ENCODE peak calls at places on chromosomes 3 and 15, in eight cellular contexts. One of them, this sample, is unnamed.

GRCh38 chr3:129038121-129038855 is 22.3 kb upstream of the GP9 start:
- DNase-seq in GM12865: no peak
- DNase-seq in foreskin fibroblast: no peak
- DNase-seq in IMR-90: no peak
- DNase-seq in upper lobe of left lung: no peak
- DNase-seq in small intestine: no peak
- DNase-seq in right cardiac atrium: no peak
- DNase-seq in DND-41: no peak
- DNase-seq in this sample: no peak

GRCh38 chr15:51341366-51342248 is at the start of gene GLDN:
- DNase-seq in DND-41: no peak
- DNase-seq in foreskin fibroblast: no peak
- DNase-seq in IMR-90: peak
- DNase-seq in upper lobe of left lung: peak
- DNase-seq in small intestine: no peak
- DNase-seq in GM12865: no peak
- DNase-seq in right cardiac atrium: peak
- DNase-seq in this sample: peak

GRCh38 chr3:69485489-69485888 is 99.6 kb upstream of the FRMD4B start:
- DNase-seq in foreskin fibroblast: no peak
- DNase-seq in small intestine: no peak
- DNase-seq in DND-41: no peak
- DNase-seq in upper lobe of left lung: no peak
- DNase-seq in GM12865: no peak
- DNase-seq in right cardiac atrium: no peak
- DNase-seq in IMR-90: no peak
- DNase-seq in this sample: no peak

GRCh38 chr3:34843479-34843870 is 795.9 kb upstream of the ARPP21 start:
- DNase-seq in right cardiac atrium: no peak
- DNase-seq in foreskin fibroblast: no peak
- DNase-seq in GM12865: no peak
- DNase-seq in upper lobe of left lung: no peak
- DNase-seq in IMR-90: no peak
- DNase-seq in small intestine: no peak
- DNase-seq in DND-41: no peak
- DNase-seq in this sample: no peak

GRCh38 chr3:179450901-179451334 is 352 bp downstream of the GNB4 start:
- DNase-seq in small intestine: peak
- DNase-seq in upper lobe of left lung: no peak
- DNase-seq in GM12865: no peak
- DNase-seq in right cardiac atrium: no peak
- DNase-seq in foreskin fibroblast: no peak
- DNase-seq in IMR-90: peak
- DNase-seq in DND-41: peak
- DNase-seq in this sample: peak

GRCh38 chr15:97654677-97655076 is 305.8 kb upstream of the ARRDC4 start:
- DNase-seq in small intestine: no peak
- DNase-seq in GM12865: no peak
- DNase-seq in right cardiac atrium: no peak
- DNase-seq in upper lobe of left lung: no peak
- DNase-seq in IMR-90: no peak
- DNase-seq in DND-41: no peak
- DNase-seq in foreskin fibroblast: no peak
- DNase-seq in this sample: no peak

GRCh38 chr3:32983124-32983523 is 31.7 kb downstream of the CCR4 start:
- DNase-seq in right cardiac atrium: no peak
- DNase-seq in small intestine: no peak
- DNase-seq in upper lobe of left lung: no peak
- DNase-seq in DND-41: no peak
- DNase-seq in foreskin fibroblast: no peak
- DNase-seq in GM12865: no peak
- DNase-seq in IMR-90: no peak
- DNase-seq in this sample: no peak

GRCh38 chr15:83653288-83653638 is 660 bp upstream of the ADAMTSL3 start:
- DNase-seq in GM12865: no peak
- DNase-seq in DND-41: no peak
- DNase-seq in foreskin fibroblast: no peak
- DNase-seq in upper lobe of left lung: no peak
- DNase-seq in IMR-90: no peak
- DNase-seq in small intestine: no peak
- DNase-seq in right cardiac atrium: no peak
- DNase-seq in this sample: no peak

GRCh38 chr15:29410342-29410741 is 140.7 kb upstream of the NSMCE3 start:
- DNase-seq in foreskin fibroblast: no peak
- DNase-seq in DND-41: no peak
- DNase-seq in right cardiac atrium: no peak
- DNase-seq in IMR-90: peak
- DNase-seq in GM12865: no peak
- DNase-seq in upper lobe of left lung: no peak
- DNase-seq in small intestine: no peak
- DNase-seq in this sample: no peak

GRCh38 chr15:82944038-82944437 is 8.5 kb downstream of the HOMER2 start:
- DNase-seq in right cardiac atrium: no peak
- DNase-seq in small intestine: no peak
- DNase-seq in upper lobe of left lung: no peak
- DNase-seq in GM12865: no peak
- DNase-seq in IMR-90: no peak
- DNase-seq in foreskin fibroblast: no peak
- DNase-seq in DND-41: no peak
- DNase-seq in this sample: no peak

GRCh38 chr3:133699467-133699866 is 37.7 kb upstream of the TOPBP1 start:
- DNase-seq in DND-41: no peak
- DNase-seq in right cardiac atrium: no peak
- DNase-seq in foreskin fibroblast: no peak
- DNase-seq in small intestine: no peak
- DNase-seq in IMR-90: no peak
- DNase-seq in GM12865: no peak
- DNase-seq in upper lobe of left lung: no peak
- DNase-seq in this sample: no peak

GRCh38 chr15:70474682-70475438 is 288.5 kb downstream of the UACA start:
- DNase-seq in foreskin fibroblast: peak
- DNase-seq in right cardiac atrium: peak
- DNase-seq in GM12865: no peak
- DNase-seq in upper lobe of left lung: peak
- DNase-seq in small intestine: no peak
- DNase-seq in IMR-90: peak
- DNase-seq in DND-41: peak
- DNase-seq in this sample: peak

GRCh38 chr3:13376091-13376490 is 44.0 kb downstream of the NUP210 start:
- DNase-seq in DND-41: no peak
- DNase-seq in IMR-90: no peak
- DNase-seq in upper lobe of left lung: no peak
- DNase-seq in small intestine: no peak
- DNase-seq in GM12865: no peak
- DNase-seq in foreskin fibroblast: no peak
- DNase-seq in right cardiac atrium: no peak
- DNase-seq in this sample: no peak

GRCh38 chr15:79315623-79316328 is 4.9 kb downstream of the TMED3 start:
- DNase-seq in right cardiac atrium: no peak
- DNase-seq in upper lobe of left lung: no peak
- DNase-seq in DND-41: no peak
- DNase-seq in IMR-90: no peak
- DNase-seq in GM12865: no peak
- DNase-seq in small intestine: no peak
- DNase-seq in foreskin fibroblast: no peak
- DNase-seq in this sample: no peak

GRCh38 chr3:139113231-139113749 is 68.6 kb upstream of the PRR23C start:
- DNase-seq in GM12865: no peak
- DNase-seq in IMR-90: no peak
- DNase-seq in DND-41: no peak
- DNase-seq in small intestine: no peak
- DNase-seq in upper lobe of left lung: no peak
- DNase-seq in foreskin fibroblast: no peak
- DNase-seq in right cardiac atrium: no peak
- DNase-seq in this sample: no peak

GRCh38 chr3:43606274-43606673 is 15.5 kb downstream of the ANO10 start:
- DNase-seq in DND-41: no peak
- DNase-seq in right cardiac atrium: no peak
- DNase-seq in small intestine: no peak
- DNase-seq in GM12865: no peak
- DNase-seq in foreskin fibroblast: no peak
- DNase-seq in IMR-90: no peak
- DNase-seq in upper lobe of left lung: no peak
- DNase-seq in this sample: no peak

GRCh38 chr3:90036931-90037330 is 929.5 kb downstream of the EPHA3 start:
- DNase-seq in IMR-90: no peak
- DNase-seq in GM12865: no peak
- DNase-seq in DND-41: no peak
- DNase-seq in foreskin fibroblast: no peak
- DNase-seq in right cardiac atrium: no peak
- DNase-seq in upper lobe of left lung: no peak
- DNase-seq in small intestine: no peak
- DNase-seq in this sample: no peak

GRCh38 chr15:92807971-92808571 is 92.1 kb upstream of the CHD2 start:
- DNase-seq in upper lobe of left lung: peak
- DNase-seq in small intestine: peak
- DNase-seq in DND-41: peak
- DNase-seq in IMR-90: no peak
- DNase-seq in GM12865: peak
- DNase-seq in foreskin fibroblast: no peak
- DNase-seq in right cardiac atrium: peak
- DNase-seq in this sample: peak

GRCh38 chr3:112027839-112028238 is 6.7 kb upstream of the TMPRSS7 start:
- DNase-seq in IMR-90: no peak
- DNase-seq in DND-41: no peak
- DNase-seq in small intestine: no peak
- DNase-seq in right cardiac atrium: peak
- DNase-seq in GM12865: no peak
- DNase-seq in foreskin fibroblast: no peak
- DNase-seq in upper lobe of left lung: no peak
- DNase-seq in this sample: no peak

GRCh38 chr15:65827065-65827464 is 35.0 kb upstream of the DENND4A start:
- DNase-seq in right cardiac atrium: no peak
- DNase-seq in GM12865: no peak
- DNase-seq in small intestine: no peak
- DNase-seq in IMR-90: no peak
- DNase-seq in DND-41: no peak
- DNase-seq in upper lobe of left lung: no peak
- DNase-seq in foreskin fibroblast: no peak
- DNase-seq in this sample: no peak

DNA sequence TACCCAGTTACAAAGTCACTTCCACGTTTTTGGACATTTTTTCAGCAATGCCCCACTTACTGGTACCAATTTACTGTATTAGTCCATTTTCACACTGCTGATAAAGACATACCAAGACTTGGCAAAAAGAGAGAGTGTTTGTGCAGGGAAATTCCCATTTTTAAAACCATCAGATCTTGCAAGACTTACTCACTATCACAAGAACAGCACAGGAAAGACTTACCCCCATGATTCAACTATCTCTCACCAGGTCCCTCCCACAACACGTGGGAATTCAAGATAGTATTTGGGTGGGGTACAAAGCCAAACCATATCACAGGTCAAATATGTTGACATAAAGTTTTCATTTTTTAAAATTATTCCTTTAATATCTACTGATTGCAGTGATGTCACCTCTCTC is 16.2 kb upstream of the ABI3BP start:
- DNase-seq in foreskin fibroblast: peak
- DNase-seq in GM12865: no peak
- DNase-seq in upper lobe of left lung: no peak
- DNase-seq in DND-41: no peak
- DNase-seq in IMR-90: peak
- DNase-seq in right cardiac atrium: no peak
- DNase-seq in small intestine: no peak
- DNase-seq in this sample: no peak
- H3K4me3 ChIP-seq in foreskin fibroblast: no peak
- H3K4me3 ChIP-seq in GM12865: no peak
- H3K4me3 ChIP-seq in upper lobe of left lung: no peak
- H3K4me3 ChIP-seq in DND-41: no peak
- H3K4me3 ChIP-seq in IMR-90: no peak
- H3K4me3 ChIP-seq in right cardiac atrium: no peak
- H3K4me3 ChIP-seq in small intestine: no peak
- H3K4me3 ChIP-seq in this sample: no peak

DNA sequence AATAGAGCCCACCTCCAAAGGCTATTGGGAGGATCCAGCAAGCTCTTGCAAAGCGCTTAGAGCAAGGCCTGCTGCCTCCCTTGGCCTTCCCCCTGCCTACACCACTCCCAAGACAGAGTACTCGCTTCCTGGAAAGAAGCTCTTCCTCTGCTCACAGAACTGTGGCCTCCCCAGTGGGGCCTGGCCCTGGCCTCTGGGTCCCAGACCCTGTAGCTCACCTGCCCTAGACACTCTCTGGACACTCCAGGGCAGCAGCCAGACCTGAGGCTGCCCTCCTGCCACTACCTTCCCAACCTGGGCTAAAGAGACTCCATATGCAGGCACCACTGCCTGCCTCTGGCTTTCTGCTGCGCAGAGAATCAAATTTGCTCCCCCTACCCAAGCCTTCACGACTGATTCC is 49.9 kb downstream of the GRIP2 start:
- DNase-seq in IMR-90: no peak
- DNase-seq in right cardiac atrium: peak
- DNase-seq in foreskin fibroblast: no peak
- DNase-seq in small intestine: no peak
- DNase-seq in GM12865: no peak
- DNase-seq in upper lobe of left lung: no peak
- DNase-seq in DND-41: no peak
- DNase-seq in this sample: no peak
- H3K4me3 ChIP-seq in IMR-90: no peak
- H3K4me3 ChIP-seq in right cardiac atrium: no peak
- H3K4me3 ChIP-seq in foreskin fibroblast: no peak
- H3K4me3 ChIP-seq in small intestine: no peak
- H3K4me3 ChIP-seq in GM12865: no peak
- H3K4me3 ChIP-seq in upper lobe of left lung: no peak
- H3K4me3 ChIP-seq in DND-41: no peak
- H3K4me3 ChIP-seq in this sample: no peak

DNA sequence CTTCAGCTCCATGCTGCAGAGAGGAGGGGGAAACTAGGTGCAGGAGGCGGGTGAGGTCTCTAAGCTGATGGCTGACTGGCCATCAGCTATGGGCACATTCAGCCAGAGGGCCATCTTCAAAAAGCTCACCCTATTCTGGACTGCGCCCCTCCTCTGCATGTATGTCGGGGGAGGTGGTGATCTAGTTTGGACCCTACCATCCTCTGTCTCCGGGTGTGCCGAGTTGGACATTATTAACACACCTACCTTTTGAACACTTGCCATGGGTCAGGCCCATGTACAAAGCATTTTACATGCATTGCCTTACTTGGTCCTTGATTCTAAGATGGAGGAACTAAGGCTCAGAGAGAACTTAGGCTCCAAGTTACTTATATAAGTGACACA is 1.4 kb downstream of the NISCH start:
- DNase-seq in foreskin fibroblast: no peak
- DNase-seq in right cardiac atrium: no peak
- DNase-seq in upper lobe of left lung: no peak
- DNase-seq in GM12865: no peak
- DNase-seq in small intestine: no peak
- DNase-seq in IMR-90: no peak
- DNase-seq in DND-41: no peak
- DNase-seq in this sample: no peak
- H3K4me3 ChIP-seq in foreskin fibroblast: peak
- H3K4me3 ChIP-seq in right cardiac atrium: no peak
- H3K4me3 ChIP-seq in upper lobe of left lung: peak
- H3K4me3 ChIP-seq in GM12865: peak
- H3K4me3 ChIP-seq in small intestine: no peak
- H3K4me3 ChIP-seq in IMR-90: peak
- H3K4me3 ChIP-seq in DND-41: peak
- H3K4me3 ChIP-seq in this sample: peak

DNA sequence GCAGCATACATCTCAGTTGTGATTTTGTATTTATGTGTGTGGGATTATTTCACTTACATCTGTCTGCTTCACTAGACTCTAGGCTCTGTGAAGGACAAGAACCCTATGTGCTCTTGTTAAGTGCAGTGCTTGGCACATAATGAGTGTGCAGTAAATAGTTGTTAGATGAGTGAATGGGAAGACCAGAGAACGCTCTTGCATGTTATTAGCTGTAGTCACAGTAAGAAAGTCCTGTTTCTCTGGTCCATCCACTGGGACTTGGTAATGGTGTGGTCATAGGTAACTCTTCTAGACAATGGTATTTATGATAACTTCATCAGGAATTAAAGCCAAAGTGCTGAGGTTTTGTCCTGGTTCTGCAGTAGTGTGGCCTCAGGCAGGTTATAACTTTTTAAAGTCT is 1.4 kb upstream of the AQP9 start:
- DNase-seq in upper lobe of left lung: no peak
- DNase-seq in foreskin fibroblast: peak
- DNase-seq in IMR-90: no peak
- DNase-seq in GM12865: no peak
- DNase-seq in small intestine: no peak
- DNase-seq in DND-41: no peak
- DNase-seq in right cardiac atrium: no peak
- DNase-seq in this sample: no peak
- H3K4me3 ChIP-seq in upper lobe of left lung: no peak
- H3K4me3 ChIP-seq in foreskin fibroblast: no peak
- H3K4me3 ChIP-seq in IMR-90: no peak
- H3K4me3 ChIP-seq in GM12865: no peak
- H3K4me3 ChIP-seq in small intestine: no peak
- H3K4me3 ChIP-seq in DND-41: no peak
- H3K4me3 ChIP-seq in right cardiac atrium: no peak
- H3K4me3 ChIP-seq in this sample: no peak

This sample was measured in fibroblast of villous mesenchyme.